ENCODE peak calls at places on chromosomes 5 and 9, in four cellular contexts. A is heart left ventricle, K is AG09319, M is A549. J is an unnamed sample.

GRCh38 chr9:109894921-109895758 is 115.1 kb downstream of the PALM2AKAP2 start:
- DNase-seq in A (no peak), K (no peak), M (no peak), J (no peak)

GRCh38 chr5:149130121-149130931 is 11.0 kb upstream of the ABLIM3 start:
- DNase-seq in A (no peak), K (no peak), M (no peak), J (no peak)

GRCh38 chr9:5416962-5417361 is 20.8 kb downstream of the PLGRKT start:
- DNase-seq in A (no peak), K (no peak), M (no peak), J (no peak)

GRCh38 chr5:77312411-77312810 is 101.9 kb downstream of the PDE8B start:
- DNase-seq in A (no peak), K (no peak), M (no peak), J (no peak)

GRCh38 chr5:112210430-112211005 is 208.6 kb downstream of the EPB41L4A start:
- DNase-seq in A (no peak), K (no peak), M (peak; percentile 9), J (no peak)

GRCh38 chr5:181243020-181243520 is 636 bp downstream of the RACK1 start:
- DNase-seq in A (no peak), K (no peak), M (no peak), J (no peak)

GRCh38 chr5:146427619-146427997 is 19.5 kb upstream of the TCERG1 start:
- DNase-seq in A (no peak), K (no peak), M (no peak), J (no peak)

GRCh38 chr9:14744768-14745167 is 22.2 kb upstream of the CER1 start:
- DNase-seq in A (no peak), K (no peak), M (no peak), J (no peak)

GRCh38 chr9:128733256-128733655 is 9.3 kb upstream of the ZDHHC12 start:
- DNase-seq in A (no peak), K (peak; percentile 32), M (peak; percentile 97), J (peak; percentile 61)

GRCh38 chr5:109922396-109922995 is 232.8 kb downstream of the MAN2A1 start:
- DNase-seq in A (no peak), K (no peak), M (no peak), J (peak; percentile 27)

GRCh38 chr5:58076473-58077257 is 383.2 kb downstream of the PLK2 start:
- DNase-seq in A (no peak), K (no peak), M (no peak), J (no peak)

GRCh38 chr9:108677776-108678175 is 178.0 kb downstream of the ACTL7B start:
- DNase-seq in A (no peak), K (no peak), M (no peak), J (no peak)

GRCh38 chr5:72387985-72388384 is 67.8 kb downstream of the PTCD2 start:
- DNase-seq in A (no peak), K (no peak), M (peak; percentile 68), J (no peak)

GRCh38 chr5:137858223-137858916 is 9.3 kb upstream of the MYOT start:
- DNase-seq in A (no peak), K (peak; percentile 4), M (no peak), J (no peak)

GRCh38 chr9:127746959-127747569 is 12.0 kb upstream of the TOR2A start:
- DNase-seq in A (no peak), K (no peak), M (no peak), J (no peak)

GRCh38 chr5:149938272-149938671 is 6.3 kb downstream of the PDE6A start:
- DNase-seq in A (peak; percentile 77), K (no peak), M (peak; percentile 65), J (no peak)

GRCh38 chr5:105529851-105530250 is 1967.3 kb upstream of the NUDT12 start:
- DNase-seq in A (no peak), K (no peak), M (no peak), J (no peak)

GRCh38 chr5:150146862-150147579 is 8.6 kb downstream of the PDGFRB start:
- DNase-seq in A (no peak), K (no peak), M (no peak), J (no peak)

GRCh38 chr5:53035868-53036381 is 46.8 kb downstream of the ITGA2 start:
- DNase-seq in A (no peak), K (no peak), M (peak; percentile 46), J (no peak)
- TF ChIP-seq CTCF in A (no peak), K (peak; percentile 25), M (peak; percentile 48), J (peak; percentile 58)

GRCh38 chr9:99221623-99222415 is at the start of the genes ALG2 and SEC61B:
- DNase-seq in A (peak; percentile 96), K (peak; percentile 92), M (peak; percentile 94), J (peak; percentile 87)
- TF ChIP-seq CTCF in A (no peak), K (no peak), M (no peak), J (no peak)

DNA sequence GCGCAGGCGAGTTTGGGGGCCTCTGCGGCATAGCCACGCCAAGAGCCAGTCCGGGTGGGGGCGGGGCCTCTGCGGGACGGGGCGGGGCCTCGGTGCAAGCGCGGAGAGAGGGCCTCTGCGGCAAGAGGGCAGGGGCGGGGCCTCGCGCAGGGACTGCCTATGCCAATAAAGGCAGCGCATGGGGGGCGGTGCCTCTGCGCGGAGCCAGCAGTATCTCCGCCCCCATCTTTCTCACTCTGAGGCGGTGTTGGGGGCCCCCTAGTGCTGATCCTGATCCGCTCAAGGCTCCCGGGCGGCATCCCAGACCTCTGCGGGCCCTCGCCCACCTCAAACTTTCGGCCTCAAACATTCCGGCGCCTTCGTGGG is 9.2 kb upstream of the GPRIN1 start:
- DNase-seq in A (peak; percentile 75), K (peak; percentile 41), M (peak; percentile 84), J (peak; percentile 31)
- TF ChIP-seq CTCF in A (no peak), K (peak; percentile 47), M (peak; percentile 22), J (peak; percentile 50)

DNA sequence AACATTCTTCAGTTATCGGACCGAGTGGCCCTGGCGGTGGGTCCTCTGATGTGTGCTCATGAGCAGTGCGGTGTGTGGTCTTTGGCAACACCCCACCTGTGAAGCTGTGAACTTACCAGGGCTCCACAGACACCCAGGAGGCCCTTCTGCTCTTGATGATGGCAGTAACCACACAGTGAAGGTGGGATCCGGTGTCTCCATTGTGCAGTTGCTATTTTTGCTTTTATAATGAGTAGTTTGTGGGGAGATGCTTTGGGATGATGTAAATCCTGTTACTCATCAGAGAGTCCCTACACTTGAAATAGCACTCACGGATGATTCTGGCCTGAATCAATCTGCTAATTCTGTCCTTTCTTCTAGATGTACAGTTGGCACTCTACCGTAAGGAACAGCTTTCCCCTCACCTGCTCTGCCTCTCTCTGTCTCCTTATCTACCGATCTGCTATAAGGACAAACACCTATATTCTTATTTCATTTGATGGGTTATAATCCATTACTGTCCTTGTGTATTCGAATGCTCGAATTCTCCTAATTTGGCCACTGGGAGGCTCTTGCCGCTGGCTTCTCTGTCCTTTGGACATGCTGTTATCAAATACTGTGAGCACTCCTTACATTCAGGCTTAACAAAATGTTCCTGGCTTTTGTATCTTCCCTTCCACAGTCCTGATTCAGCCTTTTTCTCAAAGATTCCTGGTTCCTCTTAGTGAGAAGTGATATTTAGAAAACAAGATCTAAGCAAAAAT is 20.2 kb downstream of the ATPSCKMT start:
- DNase-seq in A (no peak), K (no peak), M (no peak), J (no peak)
- TF ChIP-seq CTCF in A (no peak), K (peak; percentile 23), M (no peak), J (no peak)

J was measured in retinal pigment epithelial cell.